ENCODE peak calls at places on chromosome 2, in four cellular contexts. K is NCI-H1092 treated with DMSO at 0.1 percent for 48 hours, Q is cardiac muscle cell, P is neuronal stem cell. N is an unnamed sample.

GRCh38 chr2:121638333-121638732 is 10.9 kb downstream of the CLASP1 start:
- DNase-seq in K (no peak), Q (no peak), P (no peak), N (no peak)

GRCh38 chr2:226483745-226484619 is 315.6 kb downstream of the IRS1 start:
- DNase-seq in K (no peak), Q (peak), P (peak), N (peak)

GRCh38 chr2:8027387-8027786 is 654.5 kb upstream of the ID2 start:
- DNase-seq in K (no peak), Q (no peak), P (no peak), N (no peak)

GRCh38 chr2:95325026-95325425 is 27.9 kb downstream of the KCNIP3 start:
- DNase-seq in K (no peak), Q (no peak), P (no peak), N (no peak)

GRCh38 chr2:134800341-134800740 is 38.1 kb upstream of the ACMSD start:
- DNase-seq in K (no peak), Q (no peak), P (no peak), N (no peak)

GRCh38 chr2:27627963-27628766 is 647 bp downstream of the CCDC121 start:
- DNase-seq in K (no peak), Q (peak), P (no peak), N (no peak)

GRCh38 chr2:203873461-203873860 is 5.9 kb downstream of the CTLA4 start:
- DNase-seq in K (no peak), Q (no peak), P (no peak), N (no peak)

GRCh38 chr2:209946539-209946938 is 55.9 kb upstream of the RPE start:
- DNase-seq in K (no peak), Q (no peak), P (no peak), N (no peak)

GRCh38 chr2:168559187-168559586 is 103.1 kb downstream of the CERS6 start:
- DNase-seq in K (no peak), Q (no peak), P (no peak), N (no peak)

GRCh38 chr2:40344364-40344763 is 107.5 kb downstream of the SLC8A1 start:
- DNase-seq in K (no peak), Q (no peak), P (no peak), N (no peak)

GRCh38 chr2:234846589-234847363 is 105.0 kb upstream of the SH3BP4 start:
- DNase-seq in K (no peak), Q (no peak), P (no peak), N (no peak)

GRCh38 chr2:88669371-88670214 is 21.9 kb upstream of the RPIA start:
- DNase-seq in K (peak), Q (peak), P (no peak), N (peak)

GRCh38 chr2:185316383-185316782 is 422.2 kb upstream of the FSIP2 start:
- DNase-seq in K (no peak), Q (no peak), P (no peak), N (no peak)

GRCh38 chr2:25740810-25741381 is 67.5 kb upstream of the DTNB start:
- DNase-seq in K (no peak), Q (no peak), P (peak), N (peak)